ENCODE peak calls at places on chromosome 16, in six cellular contexts. Q is SK-N-SH, E is GM12878, L is HepG2, A is H1, X is K562. W is an unnamed sample.

GRCh38 chr16:15970202-15970601 is 20.8 kb downstream of the ABCC1 start:
- DNase-seq in Q (no peak), E (no peak), L (peak; percentile 48), A (peak; percentile 41), X (peak; percentile 59), W (no peak)

GRCh38 chr16:28823719-28824547 is 1.1 kb downstream of the ATXN2L start:
- DNase-seq in Q (peak; percentile 96), E (peak; percentile 86), L (peak; percentile 97), A (peak; percentile 92), X (peak; percentile 89), W (peak; percentile 98)

GRCh38 chr16:23288209-23288608 is 13.9 kb upstream of the SCNN1B start:
- DNase-seq in Q (no peak), E (no peak), L (no peak), A (no peak), X (no peak), W (no peak)

GRCh38 chr16:88691129-88691813 is 5.0 kb upstream of the SNAI3 start:
- DNase-seq in Q (no peak), E (no peak), L (no peak), A (no peak), X (no peak), W (no peak)

GRCh38 chr16:86994651-86995171 is 322.5 kb downstream of the C16orf95 start:
- DNase-seq in Q (no peak), E (no peak), L (no peak), A (no peak), X (peak; percentile 33), W (peak; percentile 97)

GRCh38 chr16:23700509-23700908 is 12.5 kb downstream of the ERN2 start:
- DNase-seq in Q (no peak), E (no peak), L (no peak), A (no peak), X (peak; percentile 35), W (no peak)

GRCh38 chr16:57670206-57670605 is 2.1 kb downstream of the ADGRG3 start:
- DNase-seq in Q (no peak), E (no peak), L (no peak), A (no peak), X (no peak), W (no peak)

GRCh38 chr16:49858200-49859129 is 2.6 kb upstream of the ZNF423 start:
- DNase-seq in Q (peak; percentile 82), E (no peak), L (no peak), A (no peak), X (peak; percentile 45), W (no peak)

GRCh38 chr16:19168173-19169080 is at the start of gene SYT17:
- DNase-seq in Q (peak; percentile 88), E (no peak), L (no peak), A (no peak), X (no peak), W (no peak)

GRCh38 chr16:56617212-56618085 is 8.1 kb upstream of the MT1E start:
- DNase-seq in Q (no peak), E (no peak), L (no peak), A (no peak), X (no peak), W (peak; percentile 57)

GRCh38 chr16:55367796-55368195 is 43.8 kb downstream of the IRX6 start:
- DNase-seq in Q (no peak), E (no peak), L (no peak), A (no peak), X (no peak), W (peak; percentile 20)

GRCh38 chr16:89410794-89411309 is 79.5 kb downstream of the ANKRD11 start:
- DNase-seq in Q (peak; percentile 86), E (no peak), L (peak; percentile 34), A (no peak), X (no peak), W (peak; percentile 86)

GRCh38 chr16:61684566-61684965 is 351.7 kb downstream of the CDH8 start:
- DNase-seq in Q (no peak), E (no peak), L (no peak), A (no peak), X (no peak), W (no peak)

GRCh38 chr16:27571433-27572306 is 21.7 kb downstream of the KATNIP start:
- DNase-seq in Q (no peak), E (no peak), L (no peak), A (no peak), X (no peak), W (no peak)

GRCh38 chr16:68358951-68359350 is 48.1 kb downstream of the PRMT7 start:
- DNase-seq in Q (no peak), E (no peak), L (no peak), A (no peak), X (no peak), W (no peak)

GRCh38 chr16:85303354-85303883 is 191.1 kb upstream of the CIBAR2 start:
- DNase-seq in Q (peak; percentile 81), E (no peak), L (peak; percentile 28), A (no peak), X (peak; percentile 92), W (no peak)
- TF ChIP-seq USF2 in Q (no peak), E (no peak), L (no peak), A (no peak), X (no peak), W (no peak)

DNA sequence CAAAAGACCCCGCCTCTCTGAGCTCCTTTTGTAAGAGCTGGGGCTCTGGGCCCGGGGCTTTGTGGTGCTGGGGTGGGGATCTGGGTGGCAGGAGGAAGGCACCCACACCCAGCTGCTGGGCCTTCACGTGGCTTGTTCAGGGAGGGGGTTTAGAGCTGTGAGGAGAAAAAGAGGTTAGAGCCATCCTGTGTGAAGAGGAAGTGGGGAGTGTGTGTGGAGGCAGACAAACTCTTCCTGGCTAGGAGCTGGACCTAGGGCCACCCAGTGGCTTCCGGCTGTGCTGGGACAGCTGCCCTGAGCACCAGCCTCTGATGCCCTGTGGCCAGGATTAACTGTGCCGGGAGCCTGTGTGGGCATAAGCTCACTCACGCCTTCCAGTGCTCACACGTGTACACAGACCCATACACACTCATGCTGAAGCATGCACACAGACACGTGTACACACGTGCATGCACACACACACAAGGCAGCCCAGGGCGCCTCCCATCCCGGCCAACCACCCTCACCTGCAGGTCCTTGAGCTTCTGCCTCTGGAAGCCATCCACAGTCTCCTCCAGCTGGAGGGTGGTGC is 7.4 kb downstream of the CIBAR2 start:
- DNase-seq in Q (no peak), E (peak; percentile 21), L (no peak), A (no peak), X (no peak), W (no peak)
- H2AFZ ChIP-seq in Q (no peak overlapping the region), E (peak overlapping the region; percentile 65), L (no peak overlapping the region), A (no peak overlapping the region), X (no peak overlapping the region), W (peak overlapping the region; percentile 24)

DNA sequence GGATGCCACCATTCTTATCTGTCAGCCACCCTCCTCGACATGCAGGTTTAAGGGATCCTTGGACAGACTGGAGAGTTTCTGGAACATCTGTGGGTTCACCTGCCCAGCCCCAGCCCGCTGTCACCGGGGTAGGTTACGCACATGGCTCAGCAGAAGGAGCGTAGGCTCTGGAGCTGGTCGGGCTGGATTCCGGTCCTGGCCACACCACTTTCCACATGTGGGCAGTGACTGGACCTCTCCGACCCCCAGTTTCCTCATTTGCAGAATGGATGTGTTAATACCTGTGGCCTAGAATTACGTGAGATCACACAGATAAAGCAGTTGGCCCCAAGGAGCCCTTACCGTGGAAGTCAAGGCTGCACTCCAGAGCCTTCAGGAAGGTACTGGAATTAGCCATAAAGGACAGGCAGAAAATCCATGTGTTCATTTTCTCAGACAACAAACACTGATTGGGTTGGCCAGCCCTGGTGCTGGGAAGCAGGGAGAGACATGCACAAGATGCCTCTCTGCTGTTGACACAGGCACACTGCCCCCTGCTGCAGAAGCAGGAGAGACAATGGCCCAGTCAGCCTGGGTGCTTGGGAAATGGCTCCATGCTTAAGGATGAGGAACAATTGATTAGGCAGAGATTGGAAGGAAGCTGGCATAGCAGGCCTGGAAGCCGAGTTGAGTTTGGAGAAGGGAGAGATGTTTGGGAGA is 58.8 kb downstream of the SF3B3 start:
- DNase-seq in Q (no peak), E (no peak), L (no peak), A (no peak), X (no peak), W (no peak)
- TF ChIP-seq USF2 in Q (no peak), E (no peak), L (no peak), A (no peak), X (no peak), W (no peak)

GRCh38 chr16:58814348-58814801 is 80.3 kb upstream of the GOT2 start:
- DNase-seq in Q (peak; percentile 70), E (no peak), L (peak; percentile 16), A (peak; percentile 13), X (peak; percentile 76), W (peak; percentile 30)

GRCh38 chr16:58807276-58807675 is 73.2 kb upstream of the GOT2 start:
- DNase-seq in Q (no peak), E (no peak), L (no peak), A (no peak), X (no peak), W (no peak)

GRCh38 chr16:58809213-58809612 is 75.1 kb upstream of the GOT2 start:
- DNase-seq in Q (no peak), E (no peak), L (no peak), A (no peak), X (no peak), W (no peak)
- H2AFZ ChIP-seq in Q (no peak overlapping the region), E (no peak overlapping the region), L (no peak overlapping the region), A (no peak overlapping the region), X (no peak overlapping the region), W (no peak overlapping the region)

GRCh38 chr16:79286646-79287423 is 313.7 kb downstream of the MAF start:
- DNase-seq in Q (no peak), E (peak; percentile 49), L (no peak), A (no peak), X (no peak), W (no peak)

GRCh38 chr16:79284760-79285159 is 315.8 kb downstream of the MAF start:
- DNase-seq in Q (no peak), E (no peak), L (no peak), A (no peak), X (no peak), W (no peak)

GRCh38 chr16:79287424-79287917 is 313.1 kb downstream of the MAF start:
- DNase-seq in Q (no peak), E (no peak), L (no peak), A (no peak), X (no peak), W (no peak)

GRCh38 chr16:79282806-79283205 is 317.7 kb downstream of the MAF start:
- DNase-seq in Q (no peak), E (no peak), L (no peak), A (no peak), X (no peak), W (no peak)

GRCh38 chr16:79283578-79283977 is 317.0 kb downstream of the MAF start:
- DNase-seq in Q (no peak), E (no peak), L (no peak), A (no peak), X (no peak), W (no peak)
- TF ChIP-seq USF2 in Q (no peak), E (no peak), L (no peak), A (no peak), X (no peak), W (no peak)

DNA sequence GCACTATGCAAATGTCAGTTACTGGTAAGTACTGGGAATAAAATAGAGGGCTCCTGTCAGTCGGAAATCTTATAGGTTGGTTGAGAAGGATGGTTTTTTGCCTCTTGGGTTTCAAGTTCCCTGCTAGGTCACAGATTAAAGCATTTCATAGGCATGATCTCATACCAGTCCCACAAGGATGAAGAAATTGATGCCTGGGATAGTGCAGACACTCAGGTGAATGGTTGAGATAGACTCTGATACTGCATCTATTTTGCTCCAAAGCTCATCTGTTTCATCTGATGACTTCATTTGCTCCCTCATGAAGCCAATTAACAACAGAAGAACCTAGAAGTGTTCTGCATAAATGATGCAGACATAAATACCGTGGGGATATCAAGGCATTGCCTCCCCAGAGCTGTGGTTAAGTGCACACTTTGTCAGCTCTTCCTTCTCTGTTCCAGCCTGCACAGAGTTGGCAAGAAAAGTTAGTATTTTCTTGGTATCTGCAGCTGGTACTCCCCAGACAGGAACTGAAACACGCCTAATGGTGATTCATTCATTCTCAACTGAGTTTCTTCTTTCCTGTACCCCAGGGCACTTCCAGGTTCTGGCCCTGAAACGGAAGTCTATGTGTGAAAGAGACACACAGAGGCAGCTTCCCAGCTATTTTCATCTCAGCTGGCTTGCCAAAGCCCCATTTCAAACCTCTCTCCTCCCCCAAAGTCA is 418.3 kb upstream of the SALL1 start:
- DNase-seq in Q (no peak), E (no peak), L (no peak), A (no peak), X (no peak), W (no peak)
- H2AFZ ChIP-seq in Q (peak overlapping the region; percentile 13), E (no peak overlapping the region), L (no peak overlapping the region), A (no peak overlapping the region), X (no peak overlapping the region), W (no peak overlapping the region)